ENCODE peak calls at places on chromosome 20, in five cellular contexts. D is PC-9, U is progenitor cell of endocrine pancreas, B is GM20000, A is heart left ventricle. V is an unnamed sample.

GRCh38 chr20:60139663-60140446 is 181.6 kb downstream of the CDH26 start:
- DNase-seq in B (no peak), A (no peak), D (no peak), U (no peak), V (no peak)

GRCh38 chr20:48069626-48070025 is 284.3 kb upstream of the SULF2 start:
- DNase-seq in A (no peak), B (no peak), D (no peak), U (no peak), V (no peak)

GRCh38 chr20:17645546-17646208 is 36.4 kb downstream of the RRBP1 start:
- DNase-seq in A (no peak), B (no peak), D (no peak), U (no peak), V (no peak)

GRCh38 chr20:53331151-53331973 is 262.3 kb downstream of the ZNF217 start:
- DNase-seq in U (no peak), D (no peak), B (no peak), A (no peak), V (no peak)

GRCh38 chr20:17503501-17504325 is 27.5 kb downstream of the BFSP1 start:
- DNase-seq in B (no peak), U (no peak), A (no peak), D (no peak), V (no peak)

GRCh38 chr20:2283706-2284423 is 11.9 kb upstream of the TGM3 start:
- DNase-seq in D (peak), B (no peak), A (no peak), U (no peak), V (no peak)

GRCh38 chr20:1060985-1061384 is 57.4 kb upstream of the PSMF1 start:
- DNase-seq in D (no peak), U (no peak), A (no peak), B (no peak), V (no peak)

GRCh38 chr20:47032969-47033578 is 138.4 kb downstream of the EYA2 start:
- DNase-seq in B (no peak), D (no peak), A (no peak), U (no peak), V (no peak)

GRCh38 chr20:25355866-25356265 is 34.8 kb downstream of the ABHD12 start:
- DNase-seq in D (no peak), A (no peak), U (no peak), B (no peak), V (no peak)

GRCh38 chr20:53708129-53708968 is 114.7 kb upstream of the ZNF217 start:
- DNase-seq in U (no peak), B (peak), A (no peak), D (no peak), V (no peak)

GRCh38 chr20:43914286-43914685 is 366 bp upstream of the TOX2 start:
- DNase-seq in A (no peak), B (no peak), U (no peak), D (peak), V (no peak)

GRCh38 chr20:25148181-25148981 is 47.1 kb upstream of the ENTPD6 start:
- DNase-seq in U (no peak), B (peak), D (no peak), A (no peak), V (no peak)

GRCh38 chr20:43187476-43188233 is 2.1 kb downstream of the PTPRT start:
- DNase-seq in A (peak), D (peak), U (peak), B (peak), V (peak)

GRCh38 chr20:39048000-39048696 is 86.0 kb downstream of the DHX35 start:
- DNase-seq in U (peak), B (peak), D (peak), A (peak), V (peak)

GRCh38 chr20:58233881-58234528 is 5.6 kb upstream of the ANKRD60 start:
- DNase-seq in A (no peak), D (peak), U (peak), B (peak), V (peak)

GRCh38 chr20:560680-561079 is 17.1 kb upstream of the CSNK2A1 start:
- DNase-seq in B (no peak), D (no peak), A (no peak), U (no peak), V (no peak)

GRCh38 chr20:57502331-57502700 is 22.6 kb downstream of the CTCFL start:
- DNase-seq in D (no peak), U (no peak), A (no peak), B (no peak), V (no peak)

GRCh38 chr20:50580842-50581544 is 70.8 kb downstream of the PTPN1 start:
- DNase-seq in U (no peak), B (no peak), D (no peak), A (no peak), V (no peak)

GRCh38 chr20:57682184-57683038 is 27.4 kb downstream of the PMEPA1 start:
- DNase-seq in B (peak), D (no peak), U (no peak), A (peak), V (no peak)

GRCh38 chr20:59144179-59144830 is 19.3 kb upstream of the ZNF831 start:
- DNase-seq in A (no peak), U (no peak), D (no peak), B (no peak), V (no peak)

GRCh38 chr20:47319517-47320252 is 36.8 kb downstream of the ZMYND8 start:
- DNase-seq in B (no peak), D (peak), A (peak), U (peak), V (peak)

GRCh38 chr20:41509801-41510200 is 108.4 kb downstream of the CHD6 start:
- DNase-seq in B (no peak), A (peak), D (no peak), U (no peak), V (no peak)

GRCh38 chr20:45621593-45621992 is 7.9 kb upstream of the WFDC10A start:
- DNase-seq in B (no peak), A (no peak), D (no peak), U (no peak), V (no peak)

GRCh38 chr20:46995561-46996142 is 101.0 kb downstream of the EYA2 start:
- DNase-seq in B (no peak), D (no peak), A (no peak), U (no peak), V (no peak)

GRCh38 chr20:36093025-36093803 is 61.3 kb upstream of the EPB41L1 start:
- DNase-seq in D (peak), A (peak), U (no peak), B (peak), V (peak)

GRCh38 chr20:46031701-46032254 is 2.8 kb downstream of the SLC12A5 start:
- DNase-seq in D (no peak), U (no peak), B (peak), A (no peak), V (no peak)

GRCh38 chr20:5845686-5846651 is 95.8 kb downstream of the SHLD1 start:
- DNase-seq in A (no peak), D (no peak), B (no peak), U (no peak), V (no peak)

GRCh38 chr20:44909872-44910689 is at the start of gene PABPC1L:
- DNase-seq in A (peak), D (peak), B (peak), U (peak), V (peak)

GRCh38 chr20:24586523-24586840 is 117.1 kb downstream of the SYNDIG1 start:
- DNase-seq in A (no peak), B (no peak), D (no peak), U (no peak), V (no peak)

GRCh38 chr20:54928564-54928963 is 453.2 kb downstream of the DOK5 start:
- DNase-seq in B (no peak), D (no peak), A (no peak), U (no peak), V (no peak)

GRCh38 chr20:49276895-49277785 is 717 bp downstream of the ZNFX1 start:
- DNase-seq in U (peak), D (no peak), A (peak), B (peak), V (peak)

GRCh38 chr20:54643761-54644160 is 168.4 kb downstream of the DOK5 start:
- DNase-seq in D (no peak), B (no peak), A (no peak), U (no peak), V (no peak)

GRCh38 chr20:19056909-19057308 is 155.5 kb upstream of the SLC24A3 start:
- DNase-seq in U (no peak), A (no peak), B (no peak), D (no peak), V (no peak)
- TF ChIP-seq CTCF in U (peak), A (no peak), B (no peak), D (no peak), V (no peak)

DNA sequence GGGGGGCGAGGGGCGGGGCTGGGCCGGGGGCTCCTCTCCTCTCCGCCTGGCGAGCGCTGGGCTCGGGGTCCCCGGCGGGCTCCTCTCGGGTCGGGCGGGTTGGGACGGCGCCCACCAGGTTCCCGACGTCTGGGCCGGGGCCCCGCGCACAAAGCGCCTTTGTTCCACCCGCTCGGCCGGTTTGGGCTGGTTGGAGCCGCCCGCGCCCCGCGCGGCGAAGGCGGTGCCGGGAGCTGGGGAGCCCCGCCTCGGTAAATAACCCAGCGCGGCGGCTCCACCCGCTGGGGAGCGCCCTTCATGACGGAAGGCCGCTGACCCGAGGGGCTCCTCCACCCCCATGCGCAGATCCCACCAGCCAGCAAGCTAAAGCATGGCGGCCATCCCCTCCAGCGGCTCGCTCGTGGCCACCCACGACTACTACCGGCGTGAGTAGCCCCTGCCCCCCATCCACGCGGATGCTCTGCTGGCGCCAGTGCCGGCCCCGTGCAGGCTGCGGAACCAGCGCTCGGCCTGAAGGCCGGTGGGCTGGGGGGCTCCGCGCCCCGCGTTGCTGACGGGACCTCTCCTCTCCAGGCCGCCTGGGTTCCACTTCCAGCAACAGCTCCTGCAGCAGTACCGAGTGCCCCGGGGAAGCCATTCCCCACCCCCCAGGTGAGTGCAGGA is 505 bp downstream of the PPDPF start:
- DNase-seq in U (peak), D (peak), B (peak), A (peak), V (peak)
- TF ChIP-seq CTCF in U (no peak), D (no peak), B (no peak), A (no peak), V (no peak)

GRCh38 chr20:21968486-21968885 is 263.0 kb downstream of the PAX1 start:
- DNase-seq in D (no peak), B (no peak), A (no peak), U (no peak), V (no peak)
- TF ChIP-seq CTCF in D (no peak), B (no peak), A (no peak), U (no peak), V (no peak)

GRCh38 chr20:9068896-9069663 is at the start of gene PLCB4:
- DNase-seq in A (peak), B (no peak), D (peak), U (peak), V (peak)

GRCh38 chr20:9072741-9073310 is 3.9 kb downstream of the PLCB4 start:
- DNase-seq in U (no peak), A (no peak), D (no peak), B (no peak), V (no peak)

GRCh38 chr20:9075264-9076095 is 6.6 kb downstream of the PLCB4 start:
- DNase-seq in B (no peak), D (no peak), U (no peak), A (no peak), V (no peak)

GRCh38 chr20:9070304-9070703 is 1.4 kb downstream of the PLCB4 start:
- DNase-seq in B (no peak), D (no peak), U (no peak), A (no peak), V (no peak)

DNA sequence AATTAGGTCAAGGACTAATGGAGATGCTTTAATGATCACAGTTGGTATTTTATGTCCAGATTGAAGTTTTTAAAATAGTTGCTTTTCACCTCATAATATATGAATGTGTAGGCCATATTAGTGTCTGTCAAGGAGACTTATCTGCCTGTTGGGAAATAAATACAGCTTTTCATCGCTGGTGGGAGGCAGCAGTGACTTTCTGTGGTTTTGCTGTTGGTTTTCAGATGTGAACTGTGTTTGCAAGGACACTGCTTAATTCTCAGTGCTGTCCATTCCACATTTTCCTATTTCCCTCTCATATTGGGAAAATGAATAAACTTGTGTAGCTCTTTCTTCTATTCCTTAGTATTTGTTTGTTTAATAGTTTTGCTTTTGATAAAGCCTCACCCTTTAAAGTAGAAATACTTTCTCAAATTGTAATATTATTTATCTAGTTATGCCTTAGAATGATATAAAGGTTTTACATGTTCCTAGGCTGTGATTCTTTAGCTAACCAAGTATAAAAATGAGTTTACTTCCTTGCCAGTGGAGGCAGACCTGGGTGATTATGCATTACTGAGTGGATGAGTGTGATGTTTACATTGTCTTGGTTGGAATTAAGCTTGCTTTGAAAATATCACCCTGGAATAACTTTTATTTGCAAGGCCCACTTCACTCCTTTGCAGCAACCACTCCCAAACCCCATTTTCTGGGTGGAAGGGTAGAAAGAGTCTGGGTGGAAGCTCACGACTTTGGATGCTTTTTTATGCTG is 3.3 kb downstream of the PLCB4 start:
- DNase-seq in D (no peak), A (no peak), U (no peak), B (no peak), V (no peak)
- TF ChIP-seq CTCF in D (no peak), A (no peak), U (no peak), B (no peak), V (no peak)

DNA sequence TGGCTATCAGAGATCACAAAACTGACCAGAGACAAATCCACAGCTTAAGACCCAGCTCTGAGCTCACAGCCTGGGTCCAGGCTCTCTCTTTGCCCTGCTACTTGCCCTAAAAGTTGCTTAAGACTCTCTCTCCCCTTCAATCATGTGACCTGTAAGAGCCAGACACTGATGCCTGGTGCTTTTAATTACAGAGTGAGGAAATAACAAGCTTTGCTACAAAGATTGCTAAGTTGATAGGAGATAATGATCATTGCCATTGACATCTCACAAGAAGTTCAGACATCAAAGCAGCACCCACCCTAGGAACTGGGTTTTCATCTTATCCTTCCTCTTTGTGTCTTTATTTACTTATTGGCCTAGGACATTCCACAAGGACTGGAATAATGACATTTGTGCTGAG is 125.9 kb upstream of the CD93 start:
- DNase-seq in B (no peak), U (no peak), A (no peak), D (no peak), V (no peak)
- TF ChIP-seq CTCF in B (no peak), U (no peak), A (no peak), D (no peak), V (no peak)

GRCh38 chr20:18718129-18718528 is 95.5 kb upstream of the SCP2D1 start:
- DNase-seq in U (no peak), A (no peak), B (no peak), D (no peak), V (no peak)
- TF ChIP-seq CTCF in U (peak), A (no peak), B (no peak), D (peak), V (no peak)